ENCODE peak calls at places on chromosomes 12 and 14, in seven cellular contexts. W, D, N, P, M, Q and L are unnamed samples.

GRCh38 chr14:69424139-69424923 is 25.8 kb downstream of the SLC39A9 start:
- DNase-seq in W (no peak), D (no peak), N (no peak), P (no peak), M (no peak), Q (no peak), L (no peak)

GRCh38 chr14:70268760-70269159 is 80.0 kb upstream of the SLC8A3 start:
- DNase-seq in W (no peak), D (no peak), N (no peak), P (no peak), M (no peak), Q (no peak), L (no peak)

GRCh38 chr12:51388066-51388799 is 3.0 kb downstream of the GALNT6 start:
- DNase-seq in W (no peak), D (no peak), N (no peak), P (no peak), M (no peak), Q (no peak), L (no peak)

GRCh38 chr14:70048313-70048654 is 140.5 kb downstream of the SLC8A3 start:
- DNase-seq in W (no peak), D (no peak), N (no peak), P (no peak), M (peak; percentile 1), Q (no peak), L (no peak)

GRCh38 chr14:55892906-55893305 is 225.3 kb upstream of the PELI2 start:
- DNase-seq in W (no peak), D (no peak), N (no peak), P (no peak), M (no peak), Q (no peak), L (no peak)

GRCh38 chr12:124437121-124437520 is 130.3 kb downstream of the NCOR2 start:
- DNase-seq in W (no peak), D (no peak), N (no peak), P (no peak), M (no peak), Q (no peak), L (no peak)

GRCh38 chr12:67533159-67533558 is 115.4 kb upstream of the DYRK2 start:
- DNase-seq in W (no peak), D (no peak), N (no peak), P (no peak), M (peak; percentile 62), Q (no peak), L (no peak)

GRCh38 chr14:101781240-101782061 is 19.9 kb downstream of the PPP2R5C start:
- DNase-seq in W (no peak), D (no peak), N (peak; percentile 53), P (peak; percentile 37), M (no peak), Q (no peak), L (no peak)

GRCh38 chr12:25723286-25723685 is 170.2 kb upstream of the LMNTD1 start:
- DNase-seq in W (no peak), D (no peak), N (no peak), P (no peak), M (peak; percentile 67), Q (no peak), L (no peak)

GRCh38 chr14:49861923-49862673 is 9.5 kb upstream of the NEMF start:
- DNase-seq in W (peak; percentile 87), D (peak; percentile 72), N (peak; percentile 41), P (peak; percentile 83), M (peak; percentile 80), Q (peak; percentile 57), L (peak; percentile 69)